ENCODE peak calls at places on chromosomes 16 and 17, in seven cellular contexts. Q is left ventricle myocardium inferior; Y is iris pigment epithelial cell; R is activated CD4-positive, alpha-beta T cell treated with anti-CD3 and anti-CD28 coated beads, Interleukin-2, amount 50 U/mL, for 4 hours; L is stimulated activated CD8-positive, alpha-beta memory T cell treated with anti-CD3 and anti-CD28 coated beads, Interleukin-4, amount 100 ng/mL, for 1 hour; J is cardiac muscle cell; F is effector CD4-positive, alpha-beta T cell. U is an unnamed sample.

GRCh38 chr17:15414502-15415348 is 52.7 kb downstream of the CDRT4 start:
- DNase-seq in Q (peak), Y (no peak), R (no peak), L (no peak), J (peak), F (no peak), U (no peak)

GRCh38 chr16:58628845-58629680 is 563 bp downstream of the CNOT1 start:
- DNase-seq in Q (peak), Y (peak), R (peak), L (peak), J (peak), F (peak), U (peak)

GRCh38 chr16:89700649-89701424 is 668 bp downstream of the SPATA2L start:
- DNase-seq in Q (no peak), Y (peak), R (peak), L (no peak), J (peak), F (peak), U (peak)

GRCh38 chr17:14019186-14019956 is 49.9 kb upstream of the COX10 start:
- DNase-seq in Q (no peak), Y (peak), R (no peak), L (no peak), J (no peak), F (no peak), U (peak)

GRCh38 chr17:63997341-63998048 is 656 bp upstream of the PRR29 start:
- DNase-seq in Q (no peak), Y (no peak), R (no peak), L (no peak), J (peak), F (no peak), U (peak)

GRCh38 chr17:66383353-66383752 is 80.9 kb downstream of the PRKCA start:
- DNase-seq in Q (no peak), Y (peak), R (no peak), L (no peak), J (no peak), F (no peak), U (no peak)

GRCh38 chr16:67240506-67240905 is 6.8 kb downstream of the FHOD1 start:
- DNase-seq in Q (no peak), Y (peak), R (no peak), L (no peak), J (no peak), F (no peak), U (no peak)

GRCh38 chr16:79772028-79772427 is 171.5 kb upstream of the MAF start:
- DNase-seq in Q (no peak), Y (no peak), R (no peak), L (no peak), J (no peak), F (no peak), U (no peak)

GRCh38 chr17:61411114-61411943 is 11.7 kb downstream of the TBX2 start:
- DNase-seq in Q (no peak), Y (peak), R (no peak), L (no peak), J (peak), F (no peak), U (peak)

GRCh38 chr16:8453359-8453758 is 137.0 kb downstream of the TMEM114 start:
- DNase-seq in Q (no peak), Y (no peak), R (no peak), L (no peak), J (no peak), F (no peak), U (no peak)

GRCh38 chr17:77995146-77995852 is 36.8 kb downstream of the TNRC6C start:
- DNase-seq in Q (peak), Y (no peak), R (no peak), L (no peak), J (peak), F (no peak), U (no peak)

GRCh38 chr17:50661795-50662391 is 27.2 kb downstream of the ABCC3 start:
- DNase-seq in Q (no peak), Y (peak), R (no peak), L (no peak), J (no peak), F (no peak), U (peak)

GRCh38 chr16:50699345-50700159 is 6.1 kb downstream of the NOD2 start:
- DNase-seq in Q (no peak), Y (peak), R (peak), L (no peak), J (no peak), F (peak), U (no peak)

GRCh38 chr17:39924691-39925055 is 2.7 kb downstream of the ORMDL3 start:
- DNase-seq in Q (no peak), Y (no peak), R (no peak), L (no peak), J (no peak), F (no peak), U (no peak)

GRCh38 chr16:5790512-5790911 is 692.9 kb upstream of the EEF2KMT start:
- DNase-seq in Q (no peak), Y (no peak), R (no peak), L (no peak), J (no peak), F (no peak), U (no peak)

GRCh38 chr16:17773698-17774101 is 302.9 kb upstream of the XYLT1 start:
- DNase-seq in Q (no peak), Y (no peak), R (no peak), L (no peak), J (no peak), F (no peak), U (no peak)

GRCh38 chr16:13306153-13306552 is 404.8 kb downstream of the SHISA9 start:
- DNase-seq in Q (no peak), Y (no peak), R (no peak), L (no peak), J (no peak), F (no peak), U (no peak)

GRCh38 chr16:8807189-8807588 is 9.6 kb downstream of the PMM2 start:
- DNase-seq in Q (no peak), Y (no peak), R (no peak), L (no peak), J (no peak), F (no peak), U (no peak)

GRCh38 chr17:41522301-41523224 is 3.9 kb upstream of the KRT15 start:
- DNase-seq in Q (no peak), Y (no peak), R (no peak), L (no peak), J (no peak), F (no peak), U (no peak)

GRCh38 chr16:89071686-89072182 is 21.9 kb upstream of the ACSF3 start:
- DNase-seq in Q (no peak), Y (no peak), R (no peak), L (no peak), J (no peak), F (no peak), U (peak)

GRCh38 chr17:81311954-81312353 is 16.8 kb upstream of the SLC38A10 start:
- DNase-seq in Q (no peak), Y (no peak), R (no peak), L (no peak), J (no peak), F (no peak), U (no peak)

GRCh38 chr16:89005201-89006035 is 28.4 kb upstream of the CBFA2T3 start:
- DNase-seq in Q (no peak), Y (no peak), R (no peak), L (no peak), J (no peak), F (no peak), U (no peak)

U was measured in dermis blood vessel endothelial cell.